ENCODE peak calls at places on chromosome 14, in six cellular contexts. H is SK-N-SH, W is A549, A is HepG2, J is GM12878, X is K562. Z is an unnamed sample.

GRCh38 chr14:96203635-96204034 is 1.0 kb upstream of the BDKRB2 start:
- DNase-seq in H (no peak), W (no peak), A (no peak), J (no peak), X (no peak), Z (no peak)

GRCh38 chr14:63513756-63514155 is 29.4 kb downstream of the PPP2R5E start:
- DNase-seq in H (no peak), W (no peak), A (no peak), J (no peak), X (no peak), Z (no peak)

GRCh38 chr14:60249321-60250251 is 565 bp downstream of the PPM1A start:
- DNase-seq in H (peak), W (peak), A (peak), J (no peak), X (peak), Z (no peak)

GRCh38 chr14:74538411-74539391 is 45.1 kb downstream of the ISCA2 start:
- DNase-seq in H (no peak), W (no peak), A (no peak), J (no peak), X (no peak), Z (no peak)

GRCh38 chr14:63910593-63911363 is 58.0 kb downstream of the SYNE2 start:
- DNase-seq in H (peak), W (no peak), A (no peak), J (no peak), X (no peak), Z (no peak)

GRCh38 chr14:51744372-51745150 is 92.9 kb downstream of the FRMD6 start:
- DNase-seq in H (no peak), W (no peak), A (no peak), J (no peak), X (no peak), Z (no peak)

GRCh38 chr14:50335989-50336391 is 23.9 kb downstream of the DMAC2L start:
- DNase-seq in H (peak), W (no peak), A (no peak), J (no peak), X (peak), Z (no peak)

GRCh38 chr14:77148510-77149231 is 7.1 kb upstream of the ZDHHC22 start:
- DNase-seq in H (no peak), W (peak), A (no peak), J (no peak), X (peak), Z (no peak)

GRCh38 chr14:62097072-62097471 is 334.9 kb downstream of the SNAPC1 start:
- DNase-seq in H (no peak), W (no peak), A (no peak), J (no peak), X (no peak), Z (no peak)

GRCh38 chr14:92690171-92691011 is 58.0 kb downstream of the LGMN start:
- DNase-seq in H (peak), W (peak), A (peak), J (no peak), X (peak), Z (no peak)

GRCh38 chr14:65334765-65335411 is 77.6 kb upstream of the FUT8 start:
- DNase-seq in H (no peak), W (no peak), A (no peak), J (no peak), X (no peak), Z (peak)

GRCh38 chr14:82432531-82432930 is 898.9 kb upstream of the SEL1L start:
- DNase-seq in H (no peak), W (no peak), A (no peak), J (no peak), X (no peak), Z (no peak)

GRCh38 chr14:37622231-37622923 is 26.9 kb downstream of the TTC6 start:
- DNase-seq in H (no peak), W (no peak), A (no peak), J (no peak), X (no peak), Z (no peak)

GRCh38 chr14:102196008-102196407 is 56.3 kb downstream of the WDR20 start:
- DNase-seq in H (no peak), W (no peak), A (no peak), J (no peak), X (no peak), Z (no peak)
- H3K27ac ChIP-seq in H (peak), W (no peak), A (no peak), J (no peak), X (no peak), Z (no peak)

GRCh38 chr14:34325493-34325892 is 136.5 kb downstream of the SPTSSA start:
- DNase-seq in H (no peak), W (peak), A (no peak), J (no peak), X (no peak), Z (no peak)
- TF ChIP-seq CHD2 in H (no peak), W (no peak), A (no peak), J (no peak), X (no peak), Z (no peak)

DNA sequence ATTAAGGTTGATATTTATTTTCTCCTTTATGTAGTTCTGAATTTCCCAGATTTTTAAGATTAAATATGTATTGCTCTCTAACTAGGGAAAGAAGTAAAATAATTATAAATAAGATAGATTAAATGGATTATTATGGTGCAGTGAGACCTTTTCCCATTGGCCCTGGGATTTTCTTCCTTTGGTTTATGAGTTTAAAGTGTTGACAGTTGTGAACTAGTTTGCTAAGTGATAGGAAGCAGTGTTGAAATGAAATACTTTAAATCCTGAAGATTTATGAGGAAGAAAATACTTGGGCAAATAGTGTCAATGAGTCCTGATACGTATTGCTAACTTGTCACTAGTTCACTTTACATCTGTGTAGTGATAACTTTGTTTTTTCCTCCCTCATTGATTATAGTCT is 188.9 kb downstream of the RAD51B start:
- DNase-seq in H (no peak), W (no peak), A (no peak), J (no peak), X (no peak), Z (no peak)
- H3K27ac ChIP-seq in H (no peak), W (no peak), A (no peak), J (no peak), X (no peak), Z (no peak)

DNA sequence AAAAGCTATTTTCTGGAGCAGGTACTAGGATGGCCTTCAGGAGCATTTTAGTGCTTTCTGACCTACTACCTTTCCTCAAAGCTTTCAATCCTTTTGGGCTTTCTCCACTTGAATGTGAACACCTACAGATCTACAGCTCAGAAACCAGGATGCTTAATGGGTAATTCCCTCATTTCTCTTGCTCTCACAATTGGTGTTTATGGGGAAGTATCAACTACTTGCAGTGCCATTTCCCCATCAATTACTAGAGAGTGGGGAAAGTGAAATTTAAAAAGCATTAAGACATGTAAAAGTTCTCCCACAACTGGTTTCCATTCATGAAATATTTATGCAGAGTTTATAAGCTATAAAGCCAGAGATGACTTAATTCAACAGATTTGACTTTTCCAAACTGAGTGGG is 2.1 kb upstream of the YY1 start:
- DNase-seq in H (no peak), W (no peak), A (no peak), J (no peak), X (no peak), Z (no peak)
- TF ChIP-seq CHD2 in H (no peak), W (no peak), A (no peak), J (no peak), X (no peak), Z (no peak)

GRCh38 chr14:72962829-72963312 is 36.6 kb downstream of the DCAF4 start:
- DNase-seq in H (no peak), W (peak), A (peak), J (no peak), X (peak), Z (peak)

GRCh38 chr14:72965249-72965648 is 39.0 kb downstream of the DCAF4 start:
- DNase-seq in H (no peak), W (peak), A (peak), J (no peak), X (peak), Z (no peak)

GRCh38 chr14:72961579-72962335 is 35.5 kb downstream of the DCAF4 start:
- DNase-seq in H (no peak), W (peak), A (no peak), J (no peak), X (no peak), Z (no peak)

GRCh38 chr14:72970058-72970630 is 43.9 kb downstream of the DCAF4 start:
- DNase-seq in H (no peak), W (no peak), A (no peak), J (no peak), X (no peak), Z (no peak)

GRCh38 chr14:72966038-72966437 is 39.8 kb downstream of the DCAF4 start:
- DNase-seq in H (no peak), W (no peak), A (no peak), J (no peak), X (no peak), Z (no peak)
- H3K27ac ChIP-seq in H (no peak), W (no peak), A (no peak), J (no peak), X (no peak), Z (no peak)

DNA sequence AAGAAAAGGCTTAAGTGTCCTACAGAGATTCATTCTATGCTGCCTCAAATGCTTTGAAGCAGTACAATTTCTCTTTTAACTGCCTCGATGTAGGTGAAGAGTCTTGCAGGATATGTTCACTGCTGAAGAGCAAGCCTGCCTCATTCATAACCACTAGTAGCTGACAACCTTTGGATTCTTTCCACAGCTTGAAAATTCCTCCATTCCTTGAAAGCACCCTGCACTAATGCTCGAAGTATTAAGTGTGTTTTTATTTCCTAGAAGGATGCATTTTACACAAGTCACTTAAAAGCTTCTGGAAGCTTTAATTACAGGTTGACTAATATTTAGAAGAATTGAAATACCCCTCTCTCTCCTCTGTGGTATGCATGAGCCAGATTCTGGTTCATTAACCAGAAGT is 429.4 kb downstream of the DIO2 start:
- DNase-seq in H (no peak), W (no peak), A (no peak), J (no peak), X (no peak), Z (no peak)
- TF ChIP-seq CHD2 in H (no peak), W (no peak), A (no peak), J (no peak), X (no peak), Z (no peak)

DNA sequence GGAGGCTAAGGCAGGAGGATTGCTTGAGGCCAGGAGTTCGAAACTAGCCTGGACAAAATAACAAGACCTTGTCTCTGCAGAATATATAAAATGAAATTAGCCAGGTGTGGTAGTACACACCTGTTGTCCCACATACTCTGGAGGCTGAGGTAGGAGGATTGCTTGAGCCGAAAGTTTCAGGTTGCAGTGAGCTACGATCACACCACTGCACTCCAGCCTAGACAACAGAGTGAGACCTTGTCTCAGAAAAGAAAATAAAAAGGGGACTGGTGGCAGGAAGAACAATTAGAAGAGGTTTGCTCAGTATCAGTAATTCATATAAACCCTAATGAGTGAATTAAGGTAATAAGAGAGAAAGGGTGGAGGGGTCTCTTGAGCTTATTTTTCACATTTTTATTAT is 8.0 kb downstream of the PSMA6 start:
- DNase-seq in H (no peak), W (no peak), A (no peak), J (no peak), X (no peak), Z (no peak)
- H3K27ac ChIP-seq in H (no peak), W (no peak), A (no peak), J (peak), X (no peak), Z (no peak)

DNA sequence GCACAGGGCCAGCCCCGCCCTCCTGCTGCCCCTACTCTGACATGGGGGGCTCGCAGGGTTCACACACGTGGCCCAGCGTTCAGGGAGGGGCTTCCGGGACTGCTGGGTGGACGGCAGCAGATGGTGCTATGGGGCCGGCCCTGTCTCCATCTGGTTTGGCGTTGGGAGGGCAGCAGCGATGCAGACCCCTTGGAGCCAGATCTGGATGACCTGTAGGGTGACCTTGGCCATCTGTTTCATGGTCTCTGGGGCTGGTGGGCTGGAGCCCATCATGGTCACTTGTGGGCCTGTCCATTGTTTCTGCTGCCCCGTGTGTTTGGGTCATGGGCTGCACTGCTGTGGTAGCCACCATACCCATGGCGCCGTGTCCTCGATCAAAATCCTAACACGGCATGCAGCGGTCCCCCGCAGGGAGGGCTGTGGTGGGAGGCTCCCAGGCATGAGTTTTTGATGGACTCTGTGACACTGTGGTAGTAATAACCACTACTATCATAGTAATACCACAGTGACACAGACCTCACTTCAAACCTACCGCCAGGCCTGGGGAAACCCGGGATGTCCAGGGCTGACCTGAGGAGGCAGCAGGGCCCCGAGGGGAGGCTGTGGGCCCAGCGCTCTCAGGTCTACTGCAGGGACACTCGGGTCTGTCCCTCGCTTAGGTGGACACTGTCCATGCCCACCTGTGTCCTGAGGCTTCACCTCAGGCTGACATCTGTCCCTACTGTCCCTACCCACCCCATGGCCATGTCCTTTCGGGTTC is 359.4 kb downstream of the TMEM121 start:
- DNase-seq in H (no peak), W (no peak), A (no peak), J (no peak), X (no peak), Z (no peak)
- TF ChIP-seq CHD2 in H (no peak), W (no peak), A (no peak), J (no peak), X (no peak), Z (no peak)

Z was measured in H1.